ENCODE peak calls at places on chromosome 9, in five cellular contexts. One of them, this sample, is unnamed.

GRCh38 chr9:129811967-129812363 is 9.0 kb downstream of the TOR1B start:
- DNase-seq in AG09309: no peak
- DNase-seq in kidney epithelial cell: no peak
- DNase-seq in GM13977: no peak
- DNase-seq in esophagus muscularis mucosa: no peak
- DNase-seq in this sample: no peak

GRCh38 chr9:133788045-133788818 is 50.1 kb upstream of the SARDH start:
- DNase-seq in AG09309: no peak
- DNase-seq in kidney epithelial cell: no peak
- DNase-seq in GM13977: no peak
- DNase-seq in esophagus muscularis mucosa: no peak
- DNase-seq in this sample: no peak

GRCh38 chr9:22446589-22446949 is at the start of gene DMRTA1:
- DNase-seq in AG09309: no peak
- DNase-seq in kidney epithelial cell: no peak
- DNase-seq in GM13977: peak
- DNase-seq in esophagus muscularis mucosa: peak
- DNase-seq in this sample: peak

GRCh38 chr9:124487491-124488182 is 19.6 kb downstream of the NR5A1 start:
- DNase-seq in AG09309: no peak
- DNase-seq in kidney epithelial cell: no peak
- DNase-seq in GM13977: no peak
- DNase-seq in esophagus muscularis mucosa: no peak
- DNase-seq in this sample: no peak

GRCh38 chr9:136847065-136847826 is 2.0 kb upstream of the PHPT1 start:
- DNase-seq in AG09309: no peak
- DNase-seq in kidney epithelial cell: no peak
- DNase-seq in GM13977: peak
- DNase-seq in esophagus muscularis mucosa: no peak
- DNase-seq in this sample: peak

GRCh38 chr9:20658677-20659473 is 25.2 kb upstream of the FOCAD start:
- DNase-seq in AG09309: no peak
- DNase-seq in kidney epithelial cell: no peak
- DNase-seq in GM13977: no peak
- DNase-seq in esophagus muscularis mucosa: no peak
- DNase-seq in this sample: no peak

GRCh38 chr9:133238851-133239532 is 29.9 kb upstream of the OBP2B start:
- DNase-seq in AG09309: no peak
- DNase-seq in kidney epithelial cell: no peak
- DNase-seq in GM13977: peak
- DNase-seq in esophagus muscularis mucosa: no peak
- DNase-seq in this sample: peak

GRCh38 chr9:136282272-136282861 is 21.5 kb downstream of the CCDC187 start:
- DNase-seq in AG09309: no peak
- DNase-seq in kidney epithelial cell: no peak
- DNase-seq in GM13977: no peak
- DNase-seq in esophagus muscularis mucosa: no peak
- DNase-seq in this sample: no peak

GRCh38 chr9:134785325-134786108 is 95.1 kb upstream of the FCN2 start:
- DNase-seq in AG09309: no peak
- DNase-seq in kidney epithelial cell: no peak
- DNase-seq in GM13977: no peak
- DNase-seq in esophagus muscularis mucosa: no peak
- DNase-seq in this sample: no peak

GRCh38 chr9:120983259-120983837 is 56.8 kb upstream of the TRAF1 start:
- DNase-seq in AG09309: no peak
- DNase-seq in kidney epithelial cell: no peak
- DNase-seq in GM13977: peak
- DNase-seq in esophagus muscularis mucosa: no peak
- DNase-seq in this sample: no peak

GRCh38 chr9:5958273-5958672 is 57.2 kb downstream of the RANBP6 start:
- DNase-seq in AG09309: no peak
- DNase-seq in kidney epithelial cell: no peak
- DNase-seq in GM13977: no peak
- DNase-seq in esophagus muscularis mucosa: no peak
- DNase-seq in this sample: no peak

GRCh38 chr9:131788851-131789250 is 49.0 kb upstream of the RAPGEF1 start:
- DNase-seq in AG09309: no peak
- DNase-seq in kidney epithelial cell: no peak
- DNase-seq in GM13977: no peak
- DNase-seq in esophagus muscularis mucosa: no peak
- DNase-seq in this sample: no peak

GRCh38 chr9:115213777-115214428 is 95.9 kb upstream of the TNC start:
- DNase-seq in AG09309: no peak
- DNase-seq in kidney epithelial cell: peak
- DNase-seq in GM13977: no peak
- DNase-seq in esophagus muscularis mucosa: no peak
- DNase-seq in this sample: no peak

GRCh38 chr9:95494416-95495371 is 22.1 kb downstream of the PTCH1 start:
- DNase-seq in AG09309: no peak
- DNase-seq in kidney epithelial cell: peak
- DNase-seq in GM13977: peak
- DNase-seq in esophagus muscularis mucosa: no peak
- DNase-seq in this sample: peak

GRCh38 chr9:133505186-133505830 is 19.5 kb downstream of the MYMK start:
- DNase-seq in AG09309: no peak
- DNase-seq in kidney epithelial cell: no peak
- DNase-seq in GM13977: no peak
- DNase-seq in esophagus muscularis mucosa: no peak
- DNase-seq in this sample: no peak

GRCh38 chr9:90969021-90969675 is 167.5 kb downstream of the SYK start:
- DNase-seq in AG09309: no peak
- DNase-seq in kidney epithelial cell: no peak
- DNase-seq in GM13977: no peak
- DNase-seq in esophagus muscularis mucosa: no peak
- DNase-seq in this sample: no peak

GRCh38 chr9:127844821-127845359 is 9.6 kb downstream of the ENG start:
- DNase-seq in AG09309: no peak
- DNase-seq in kidney epithelial cell: no peak
- DNase-seq in GM13977: no peak
- DNase-seq in esophagus muscularis mucosa: no peak
- DNase-seq in this sample: no peak

GRCh38 chr9:112751059-112751795 is 667 bp downstream of the SNX30 start:
- DNase-seq in AG09309: no peak
- DNase-seq in kidney epithelial cell: no peak
- DNase-seq in GM13977: peak
- DNase-seq in esophagus muscularis mucosa: peak
- DNase-seq in this sample: peak

GRCh38 chr9:132156256-132156655 is 5.6 kb upstream of the NTNG2 start:
- DNase-seq in AG09309: no peak
- DNase-seq in kidney epithelial cell: no peak
- DNase-seq in GM13977: no peak
- DNase-seq in esophagus muscularis mucosa: no peak
- DNase-seq in this sample: no peak

GRCh38 chr9:79233542-79233941 is 338.2 kb upstream of the TLE4 start:
- DNase-seq in AG09309: no peak
- DNase-seq in kidney epithelial cell: no peak
- DNase-seq in GM13977: peak
- DNase-seq in esophagus muscularis mucosa: no peak
- DNase-seq in this sample: peak

GRCh38 chr9:129319938-129320481 is 141.9 kb upstream of the IER5L start:
- DNase-seq in AG09309: no peak
- DNase-seq in kidney epithelial cell: no peak
- DNase-seq in GM13977: no peak
- DNase-seq in esophagus muscularis mucosa: no peak
- DNase-seq in this sample: no peak

GRCh38 chr9:34984049-34984448 is 5.5 kb upstream of the DNAJB5 start:
- DNase-seq in AG09309: no peak
- DNase-seq in kidney epithelial cell: no peak
- DNase-seq in GM13977: no peak
- DNase-seq in esophagus muscularis mucosa: no peak
- DNase-seq in this sample: no peak

GRCh38 chr9:101636247-101636646 is 41.5 kb upstream of the PPP3R2 start:
- DNase-seq in AG09309: no peak
- DNase-seq in kidney epithelial cell: no peak
- DNase-seq in GM13977: no peak
- DNase-seq in esophagus muscularis mucosa: no peak
- DNase-seq in this sample: no peak

GRCh38 chr9:126403451-126403850 is 76.8 kb downstream of the MVB12B start:
- DNase-seq in AG09309: no peak
- DNase-seq in kidney epithelial cell: no peak
- DNase-seq in GM13977: no peak
- DNase-seq in esophagus muscularis mucosa: no peak
- DNase-seq in this sample: no peak

GRCh38 chr9:126399789-126400188 is 73.2 kb downstream of the MVB12B start:
- DNase-seq in AG09309: no peak
- DNase-seq in kidney epithelial cell: no peak
- DNase-seq in GM13977: no peak
- DNase-seq in esophagus muscularis mucosa: no peak
- DNase-seq in this sample: no peak

GRCh38 chr9:126400571-126400970 is 73.9 kb downstream of the MVB12B start:
- DNase-seq in AG09309: no peak
- DNase-seq in kidney epithelial cell: no peak
- DNase-seq in GM13977: no peak
- DNase-seq in esophagus muscularis mucosa: no peak
- DNase-seq in this sample: no peak

GRCh38 chr9:126401107-126401506 is 74.5 kb downstream of the MVB12B start:
- DNase-seq in AG09309: no peak
- DNase-seq in kidney epithelial cell: no peak
- DNase-seq in GM13977: no peak
- DNase-seq in esophagus muscularis mucosa: no peak
- DNase-seq in this sample: no peak

GRCh38 chr9:126401581-126401980 is 75.0 kb downstream of the MVB12B start:
- DNase-seq in AG09309: no peak
- DNase-seq in kidney epithelial cell: no peak
- DNase-seq in GM13977: no peak
- DNase-seq in esophagus muscularis mucosa: no peak
- DNase-seq in this sample: no peak
- TF ChIP-seq CTCF in AG09309: no peak
- TF ChIP-seq CTCF in kidney epithelial cell: no peak
- TF ChIP-seq CTCF in GM13977: no peak
- TF ChIP-seq CTCF in esophagus muscularis mucosa: no peak
- TF ChIP-seq CTCF in this sample: no peak

DNA sequence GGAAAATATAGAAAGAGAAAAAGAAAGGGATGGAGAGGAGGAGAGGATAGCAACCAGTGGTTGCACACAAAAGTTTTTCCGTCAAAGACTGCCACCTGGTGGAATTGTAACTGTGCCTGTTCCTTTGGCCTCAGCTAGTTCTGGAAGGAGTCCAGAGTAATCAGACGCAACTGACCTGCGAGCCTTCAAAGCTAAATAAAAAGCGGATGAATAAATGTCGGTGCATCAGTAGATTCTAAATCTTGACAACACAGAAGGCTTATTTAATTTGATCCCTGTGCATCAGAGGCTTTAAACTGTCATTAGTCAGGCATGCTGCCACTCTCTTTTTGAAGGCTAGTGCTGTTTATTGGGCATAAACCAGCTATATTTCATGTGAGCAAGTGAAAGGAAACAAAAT is 132.9 kb upstream of the ACO1 start:
- DNase-seq in AG09309: no peak
- DNase-seq in kidney epithelial cell: no peak
- DNase-seq in GM13977: peak
- DNase-seq in esophagus muscularis mucosa: no peak
- DNase-seq in this sample: peak
- TF ChIP-seq CTCF in AG09309: peak
- TF ChIP-seq CTCF in kidney epithelial cell: peak
- TF ChIP-seq CTCF in GM13977: peak
- TF ChIP-seq CTCF in esophagus muscularis mucosa: peak
- TF ChIP-seq CTCF in this sample: peak

GRCh38 chr9:116493183-116493582 is 193.9 kb upstream of the TRIM32 start:
- DNase-seq in AG09309: no peak
- DNase-seq in kidney epithelial cell: no peak
- DNase-seq in GM13977: no peak
- DNase-seq in esophagus muscularis mucosa: no peak
- DNase-seq in this sample: no peak

GRCh38 chr9:116496167-116496566 is 190.9 kb upstream of the TRIM32 start:
- DNase-seq in AG09309: no peak
- DNase-seq in kidney epithelial cell: no peak
- DNase-seq in GM13977: no peak
- DNase-seq in esophagus muscularis mucosa: no peak
- DNase-seq in this sample: no peak

GRCh38 chr9:116497081-116497480 is 190.0 kb upstream of the TRIM32 start:
- DNase-seq in AG09309: no peak
- DNase-seq in kidney epithelial cell: no peak
- DNase-seq in GM13977: no peak
- DNase-seq in esophagus muscularis mucosa: no peak
- DNase-seq in this sample: no peak

GRCh38 chr9:116495725-116496124 is 191.4 kb upstream of the TRIM32 start:
- DNase-seq in AG09309: no peak
- DNase-seq in kidney epithelial cell: no peak
- DNase-seq in GM13977: no peak
- DNase-seq in esophagus muscularis mucosa: no peak
- DNase-seq in this sample: no peak

DNA sequence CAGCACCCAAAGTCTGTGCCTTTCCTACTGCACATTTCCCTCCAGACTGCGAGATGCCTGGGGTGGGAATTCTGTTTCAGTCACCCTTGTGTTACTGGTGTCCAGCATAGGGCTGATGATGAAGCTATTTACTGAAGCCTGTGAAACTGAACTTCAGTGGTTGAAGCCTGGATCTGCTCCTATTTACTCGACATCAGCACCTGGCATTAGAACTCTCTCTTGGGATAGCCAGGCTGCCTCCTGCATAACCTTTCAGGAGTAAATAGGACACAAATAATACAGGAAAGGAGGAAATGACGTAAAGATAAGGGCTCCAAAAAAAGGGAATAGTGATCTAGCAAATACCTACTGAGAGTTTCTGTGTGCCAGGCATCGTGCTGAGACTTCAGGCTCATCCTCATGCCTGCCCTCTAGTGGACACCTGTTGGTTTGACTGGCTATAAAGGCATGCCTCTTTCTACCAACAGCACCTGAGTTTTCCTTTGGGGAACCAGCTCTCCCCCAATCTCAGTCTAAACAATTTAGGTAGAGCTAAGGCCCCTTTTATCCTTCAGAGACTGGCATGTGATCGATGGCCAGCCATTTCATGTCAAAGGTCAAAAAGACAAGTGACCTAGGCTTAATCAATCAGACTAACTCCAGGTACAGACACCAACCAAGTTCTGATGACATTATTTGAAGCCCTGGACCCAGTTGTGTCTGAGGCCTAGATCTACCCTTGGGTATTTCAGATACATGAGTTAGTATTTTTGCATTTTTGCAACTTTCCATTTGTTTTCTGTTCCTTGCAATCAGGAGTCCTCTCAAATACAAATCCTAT is 192.1 kb upstream of the TRIM32 start:
- DNase-seq in AG09309: no peak
- DNase-seq in kidney epithelial cell: no peak
- DNase-seq in GM13977: no peak
- DNase-seq in esophagus muscularis mucosa: no peak
- DNase-seq in this sample: peak
- TF ChIP-seq CTCF in AG09309: peak
- TF ChIP-seq CTCF in kidney epithelial cell: peak
- TF ChIP-seq CTCF in GM13977: peak
- TF ChIP-seq CTCF in esophagus muscularis mucosa: peak
- TF ChIP-seq CTCF in this sample: peak

GRCh38 chr9:7186175-7186574 is 428.4 kb downstream of the KDM4C start:
- DNase-seq in AG09309: no peak
- DNase-seq in kidney epithelial cell: no peak
- DNase-seq in GM13977: no peak
- DNase-seq in esophagus muscularis mucosa: no peak
- DNase-seq in this sample: no peak
- TF ChIP-seq CTCF in AG09309: peak
- TF ChIP-seq CTCF in kidney epithelial cell: peak
- TF ChIP-seq CTCF in GM13977: peak
- TF ChIP-seq CTCF in esophagus muscularis mucosa: peak
- TF ChIP-seq CTCF in this sample: peak

This sample was measured in GM20000.